ENCODE peak calls at places on chromosome 4, in four cellular contexts. X is lung, G is HFF-Myc, Q is AG04450. W is an unnamed sample.

GRCh38 chr4:3638080-3638715 is 106.0 kb upstream of the LRPAP1 start:
- DNase-seq in G (no peak), Q (no peak), X (no peak), W (no peak)

GRCh38 chr4:153217440-153217839 is 13.2 kb downstream of the TRIM2 start:
- DNase-seq in X (no peak), G (no peak), Q (no peak), W (no peak)

GRCh38 chr4:53617101-53617680 is 25.9 kb upstream of the LNX1 start:
- DNase-seq in Q (no peak), X (no peak), G (no peak), W (no peak)

GRCh38 chr4:8552581-8553205 is 27.5 kb upstream of the GPR78 start:
- DNase-seq in X (no peak), Q (no peak), G (no peak), W (no peak)

GRCh38 chr4:137390707-137391106 is 141.6 kb downstream of the PCDH18 start:
- DNase-seq in X (no peak), Q (no peak), G (no peak), W (no peak)

GRCh38 chr4:111648056-111648455 is 497.2 kb upstream of the FAM241A start:
- DNase-seq in G (no peak), Q (no peak), X (no peak), W (no peak)

GRCh38 chr4:172680701-172681100 is 487.9 kb upstream of the GALNT7 start:
- DNase-seq in G (no peak), X (no peak), Q (no peak), W (no peak)

GRCh38 chr4:114076865-114077264 is 97.4 kb upstream of the ARSJ start:
- DNase-seq in G (no peak), Q (no peak), X (no peak), W (no peak)

GRCh38 chr4:120052840-120053239 is 13.8 kb downstream of the MAD2L1 start:
- DNase-seq in Q (peak; percentile 95), G (peak; percentile 56), X (peak; percentile 41), W (peak; percentile 63)

GRCh38 chr4:56995525-56995924 is 16.8 kb downstream of the POLR2B start:
- DNase-seq in Q (peak; percentile 87), X (peak; percentile 41), G (no peak), W (no peak)

GRCh38 chr4:173243917-173244658 is 75.5 kb downstream of the GALNT7 start:
- DNase-seq in X (no peak), Q (no peak), G (no peak), W (no peak)

GRCh38 chr4:112109455-112110425 is 35.5 kb upstream of the FAM241A start:
- DNase-seq in X (no peak), Q (no peak), G (no peak), W (no peak)

GRCh38 chr4:115154826-115155225 is 41.4 kb upstream of the NDST4 start:
- DNase-seq in Q (no peak), G (peak; percentile 39), X (no peak), W (no peak)
- TF ChIP-seq CTCF in Q (no peak), G (peak; percentile 41), X (no peak), W (no peak)

GRCh38 chr4:16583764-16584163 is 314.7 kb downstream of the LDB2 start:
- DNase-seq in Q (no peak), X (no peak), G (no peak), W (no peak)
- TF ChIP-seq CTCF in Q (no peak), X (no peak), G (no peak), W (no peak)

GRCh38 chr4:71772592-71772991 is 11.3 kb downstream of the GC start:
- DNase-seq in Q (no peak), G (no peak), X (no peak), W (no peak)
- TF ChIP-seq CTCF in Q (no peak), G (no peak), X (no peak), W (no peak)

DNA sequence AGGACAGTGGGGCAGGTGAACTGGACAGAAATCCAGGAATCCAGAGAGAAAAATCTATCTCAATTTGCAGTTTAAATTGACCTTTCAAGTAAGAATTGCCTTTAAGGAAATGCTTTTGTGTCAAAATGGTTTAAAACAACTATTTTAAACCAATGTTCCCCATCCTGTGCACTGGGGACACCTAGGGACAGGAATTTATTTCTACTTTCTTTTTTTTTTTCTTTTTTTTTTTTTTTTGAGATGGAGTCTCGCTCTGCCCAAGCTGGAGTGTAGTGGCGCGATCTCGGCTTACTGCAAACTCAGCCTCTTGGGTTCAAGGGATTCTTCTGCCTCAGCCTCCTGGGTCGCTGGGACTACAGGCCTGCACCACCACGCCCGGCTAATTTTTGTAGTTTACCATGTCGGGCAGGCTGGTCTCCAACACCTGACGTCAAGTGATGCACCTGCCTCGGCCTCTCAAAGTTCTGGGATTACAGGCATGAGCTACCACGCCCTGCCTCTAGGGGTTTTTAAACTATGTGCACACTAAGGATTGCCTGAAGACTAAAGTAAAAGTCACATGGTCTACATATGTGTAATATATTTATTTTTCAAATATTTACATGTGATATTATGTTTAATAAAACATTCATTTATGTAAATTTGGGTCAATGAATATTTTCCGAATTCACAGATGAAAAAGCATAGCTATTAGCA is 1213.4 kb downstream of the STIM2 start:
- DNase-seq in X (no peak), Q (no peak), G (no peak), W (no peak)
- TF ChIP-seq CTCF in X (no peak), Q (no peak), G (no peak), W (no peak)

GRCh38 chr4:106201373-106201772 is 114.6 kb downstream of the TBCK start:
- DNase-seq in Q (no peak), X (no peak), G (no peak), W (no peak)
- TF ChIP-seq CTCF in Q (peak; percentile 64), X (no peak), G (peak; percentile 29), W (no peak)

GRCh38 chr4:142881331-142881730 is 35.2 kb upstream of the INPP4B start:
- DNase-seq in X (no peak), Q (no peak), G (no peak), W (no peak)

GRCh38 chr4:142886566-142886965 is 40.5 kb upstream of the INPP4B start:
- DNase-seq in G (no peak), X (no peak), Q (no peak), W (no peak)

DNA sequence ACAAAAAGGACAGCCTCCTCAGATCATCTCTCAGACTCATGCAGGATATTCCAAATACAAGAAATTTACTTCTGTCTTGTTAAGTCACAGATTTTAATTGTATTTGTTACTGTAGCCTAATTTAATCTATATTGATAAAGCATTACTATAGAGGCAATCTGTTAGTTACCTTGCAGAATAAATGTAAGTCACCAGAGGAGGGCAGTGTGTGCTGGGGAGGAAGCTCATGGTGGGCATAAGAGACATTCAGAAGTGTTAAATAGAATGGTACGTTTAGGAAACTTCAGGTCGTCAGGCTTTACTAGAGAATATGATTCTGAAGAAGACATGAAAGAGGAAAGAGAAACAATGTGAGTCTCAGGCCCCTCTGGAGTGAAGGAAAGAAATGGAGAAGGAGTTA is 37.3 kb upstream of the INPP4B start:
- DNase-seq in Q (no peak), X (no peak), G (peak; percentile 4), W (no peak)
- TF ChIP-seq CTCF in Q (peak; percentile 44), X (no peak), G (peak; percentile 31), W (peak; percentile 13)

DNA sequence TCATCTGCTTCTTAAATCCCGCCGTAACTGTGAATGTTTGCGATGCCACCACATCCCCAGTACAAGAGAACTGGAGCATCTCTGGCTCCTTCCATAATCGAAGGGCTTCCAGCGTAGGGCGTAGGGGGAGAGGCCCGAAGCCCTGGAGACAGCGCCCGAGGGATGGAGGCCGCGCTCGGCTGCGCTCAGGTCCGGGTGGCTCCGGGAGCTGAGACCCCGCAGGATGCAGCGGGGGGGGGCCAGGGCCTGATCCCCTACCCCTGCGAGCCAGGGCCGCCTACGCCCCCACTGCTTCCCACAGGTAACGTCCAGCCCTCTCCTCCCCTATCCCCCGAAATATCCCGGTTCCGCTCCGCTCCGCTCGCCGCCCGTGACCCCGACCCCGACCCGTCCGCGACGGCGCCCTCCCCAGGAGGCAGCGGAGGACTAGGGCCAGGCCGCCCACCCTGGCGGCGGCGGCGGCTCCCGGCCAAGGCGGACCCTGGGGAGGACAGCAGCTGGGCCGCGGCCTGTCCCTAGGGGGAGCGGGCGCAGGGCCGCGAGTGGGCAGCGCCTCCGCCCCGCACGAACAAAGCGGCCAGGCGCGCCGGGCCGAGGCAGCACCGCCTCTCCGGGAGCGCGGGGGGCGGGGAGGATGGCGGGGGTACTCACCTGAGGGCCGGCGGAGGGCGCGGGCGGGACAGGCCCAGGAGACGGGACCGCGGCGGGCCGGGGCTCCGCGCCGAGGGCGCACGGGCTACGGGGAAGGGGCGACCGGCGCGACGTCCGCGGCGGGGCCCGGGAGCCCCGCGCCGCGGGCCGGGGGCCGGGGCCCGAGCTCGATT is 720 bp downstream of the WDFY3 start:
- DNase-seq in G (no peak), Q (no peak), X (peak; percentile 34), W (no peak)
- TF ChIP-seq CTCF in G (no peak), Q (no peak), X (no peak), W (peak; percentile 12)

DNA sequence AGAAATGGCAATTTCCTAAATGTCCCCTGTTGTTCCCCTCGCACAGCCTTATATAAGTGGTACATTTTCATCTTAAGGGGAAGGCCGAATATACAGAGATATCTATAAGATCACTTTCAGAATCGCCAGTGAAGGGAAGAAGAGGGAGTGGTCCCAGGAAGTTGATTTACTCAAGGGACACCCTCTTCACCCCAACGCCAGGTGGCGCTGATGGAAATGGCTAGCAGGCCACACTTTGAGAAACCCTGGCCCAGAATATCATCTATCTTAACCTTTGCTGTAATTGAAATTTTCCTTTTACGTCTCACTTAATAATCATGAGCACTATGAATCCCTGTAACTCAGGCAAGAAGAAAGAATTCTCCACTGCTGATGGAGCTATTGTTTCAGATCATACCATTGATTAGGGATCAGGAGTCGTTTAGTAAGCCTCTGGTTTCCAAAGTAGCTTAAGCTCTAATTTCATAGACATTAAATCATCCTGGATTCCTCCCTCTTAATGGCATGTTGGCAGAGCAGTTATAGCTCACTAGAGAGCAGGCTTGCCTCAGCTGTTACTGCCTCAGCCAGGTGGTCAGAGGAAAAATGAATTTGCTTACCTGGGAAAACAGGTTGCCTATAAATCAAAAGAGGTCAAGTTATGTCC is 941.3 kb upstream of the TENM3 start:
- DNase-seq in Q (peak; percentile 7), X (no peak), G (no peak), W (no peak)
- TF ChIP-seq CTCF in Q (peak; percentile 78), X (no peak), G (peak; percentile 36), W (peak; percentile 48)

DNA sequence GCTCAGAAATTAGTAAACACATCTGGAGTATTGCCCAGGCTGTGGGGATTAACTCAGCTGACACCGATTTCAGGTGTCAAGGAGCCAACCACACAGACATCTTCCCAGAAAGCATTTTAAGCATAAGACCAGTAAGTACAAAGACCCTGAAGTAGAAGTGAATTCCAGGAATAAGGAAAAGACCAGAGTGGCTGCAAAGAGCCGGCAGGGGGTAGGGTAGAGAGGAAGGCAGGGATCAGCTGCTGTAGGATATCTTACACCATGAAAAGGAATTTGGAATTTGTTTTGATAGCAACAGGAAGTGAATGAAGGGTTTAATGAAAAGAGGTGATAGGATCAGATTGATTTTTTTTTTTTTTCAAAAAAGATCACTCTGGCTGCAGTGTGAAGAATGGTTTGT is 113.6 kb upstream of the PPARGC1A start:
- DNase-seq in X (no peak), G (no peak), Q (no peak), W (no peak)
- TF ChIP-seq CTCF in X (no peak), G (no peak), Q (no peak), W (no peak)